ENCODE peak calls at places on chromosomes 2 and 18, in ten cellular contexts. M is T-cell; W is activated naive CD8-positive, alpha-beta T cell treated with anti-CD3 and anti-CD28 coated beads, Interleukin-2, amount 50 U/mL, for 24 hours; G is left cardiac atrium; Z is stimulated activated CD4-positive, alpha-beta T cell treated with anti-CD3 and anti-CD28 coated beads, Interleukin-2, amount 100 ng/mL, for 48 hours; Q is GM10248; H is activated naive CD4-positive, alpha-beta T cell treated with Interleukin-2 at 50 U/mL for 16 hours; X is MV-4-11; A is DMS 273 treated with DMSO at 0.1 percent for 48 hours; O is caudate nucleus. V is an unnamed sample.

GRCh38 chr2:234289789-234290188 is 207.1 kb downstream of the ARL4C start:
- DNase-seq in M (no peak), W (peak), G (no peak), Z (no peak), Q (no peak), H (peak), X (peak), A (no peak), O (no peak), V (peak)

GRCh38 chr2:102367331-102367971 is 11.9 kb downstream of the IL18R1 start:
- DNase-seq in M (peak), W (no peak), G (no peak), Z (no peak), Q (peak), H (peak), X (no peak), A (no peak), O (no peak), V (no peak)

GRCh38 chr18:23331091-23331920 is 121.8 kb upstream of the RIOK3 start:
- DNase-seq in M (no peak), W (no peak), G (no peak), Z (no peak), Q (no peak), H (no peak), X (no peak), A (no peak), O (no peak), V (peak)

GRCh38 chr2:135637456-135638087 is 104.1 kb upstream of the UBXN4 start:
- DNase-seq in M (no peak), W (no peak), G (no peak), Z (no peak), Q (peak), H (no peak), X (no peak), A (no peak), O (no peak), V (no peak)

GRCh38 chr2:205358351-205358815 is 323.9 kb upstream of the NRP2 start:
- DNase-seq in M (no peak), W (no peak), G (no peak), Z (no peak), Q (no peak), H (no peak), X (no peak), A (no peak), O (no peak), V (no peak)

GRCh38 chr2:154402138-154402714 is 296.3 kb upstream of the KCNJ3 start:
- DNase-seq in M (no peak), W (no peak), G (no peak), Z (no peak), Q (no peak), H (no peak), X (peak), A (peak), O (no peak), V (no peak)

GRCh38 chr2:105150231-105150630 is 91.3 kb upstream of the GPR45 start:
- DNase-seq in M (no peak), W (no peak), G (no peak), Z (no peak), Q (no peak), H (no peak), X (no peak), A (no peak), O (no peak), V (no peak)

GRCh38 chr2:174465327-174465726 is 21.5 kb downstream of the GPR155 start:
- DNase-seq in M (no peak), W (no peak), G (no peak), Z (no peak), Q (no peak), H (no peak), X (no peak), A (no peak), O (no peak), V (no peak)

GRCh38 chr2:179049546-179050311 is at the start of gene CCDC141:
- DNase-seq in M (no peak), W (peak), G (peak), Z (no peak), Q (peak), H (no peak), X (peak), A (no peak), O (no peak), V (no peak)

GRCh38 chr18:51006061-51006818 is 23.8 kb upstream of the SMAD4 start:
- DNase-seq in M (no peak), W (no peak), G (no peak), Z (no peak), Q (no peak), H (no peak), X (no peak), A (no peak), O (no peak), V (no peak)

GRCh38 chr2:219179601-219180465 is 1.8 kb downstream of the RETREG2 start:
- DNase-seq in M (no peak), W (no peak), G (no peak), Z (no peak), Q (no peak), H (no peak), X (no peak), A (no peak), O (no peak), V (no peak)

GRCh38 chr2:219736196-219736595 is 108.8 kb downstream of the SLC4A3 start:
- DNase-seq in M (no peak), W (no peak), G (no peak), Z (no peak), Q (peak), H (no peak), X (peak), A (peak), O (no peak), V (no peak)

GRCh38 chr2:209579236-209579749 is 155.4 kb downstream of the MAP2 start:
- DNase-seq in M (no peak), W (no peak), G (peak), Z (no peak), Q (no peak), H (no peak), X (no peak), A (no peak), O (no peak), V (no peak)

GRCh38 chr2:12514631-12515437 is 201.9 kb upstream of the TRIB2 start:
- DNase-seq in M (peak), W (no peak), G (no peak), Z (no peak), Q (no peak), H (peak), X (no peak), A (no peak), O (no peak), V (no peak)

GRCh38 chr2:46412010-46412409 is 67.4 kb upstream of the TMEM247 start:
- DNase-seq in M (no peak), W (no peak), G (no peak), Z (no peak), Q (no peak), H (no peak), X (no peak), A (no peak), O (no peak), V (no peak)

GRCh38 chr2:143684731-143685364 is 555.6 kb downstream of the ARHGAP15 start:
- DNase-seq in M (no peak), W (no peak), G (no peak), Z (no peak), Q (no peak), H (no peak), X (no peak), A (peak), O (no peak), V (no peak)

GRCh38 chr2:204973546-204974071 is 428.3 kb downstream of the PARD3B start:
- DNase-seq in M (no peak), W (no peak), G (no peak), Z (no peak), Q (no peak), H (no peak), X (no peak), A (no peak), O (no peak), V (no peak)

GRCh38 chr2:16972276-16972675 is 306.6 kb upstream of the CYRIA start:
- DNase-seq in M (no peak), W (no peak), G (no peak), Z (no peak), Q (no peak), H (no peak), X (no peak), A (no peak), O (no peak), V (no peak)

GRCh38 chr2:72992734-72993102 is 75.4 kb downstream of the EMX1 start:
- DNase-seq in M (no peak), W (no peak), G (no peak), Z (no peak), Q (no peak), H (no peak), X (no peak), A (no peak), O (no peak), V (no peak)

GRCh38 chr2:203412555-203413331 is 84.5 kb downstream of the ABI2 start:
- DNase-seq in M (no peak), W (no peak), G (peak), Z (no peak), Q (no peak), H (no peak), X (no peak), A (no peak), O (no peak), V (no peak)

GRCh38 chr18:8319798-8320477 is 289.3 kb upstream of the RAB12 start:
- DNase-seq in M (no peak), W (no peak), G (no peak), Z (no peak), Q (no peak), H (no peak), X (no peak), A (no peak), O (no peak), V (no peak)

GRCh38 chr18:3172081-3172480 is 47.7 kb downstream of the MYOM1 start:
- DNase-seq in M (no peak), W (no peak), G (no peak), Z (no peak), Q (no peak), H (no peak), X (peak), A (no peak), O (no peak), V (no peak)

GRCh38 chr2:139478191-139478914 is 698.2 kb upstream of the NXPH2 start:
- DNase-seq in M (no peak), W (no peak), G (no peak), Z (no peak), Q (no peak), H (no peak), X (no peak), A (no peak), O (no peak), V (no peak)

GRCh38 chr2:201642086-201642578 is 1.2 kb downstream of the TMEM237 start:
- DNase-seq in M (no peak), W (no peak), G (no peak), Z (no peak), Q (no peak), H (no peak), X (no peak), A (no peak), O (no peak), V (no peak)

GRCh38 chr2:46716806-46717732 is 198.5 kb downstream of the MCFD2 start:
- DNase-seq in M (no peak), W (no peak), G (no peak), Z (no peak), Q (no peak), H (no peak), X (peak), A (no peak), O (no peak), V (no peak)

GRCh38 chr2:142435847-142436246 is 305.0 kb upstream of the LRP1B start:
- DNase-seq in M (no peak), W (no peak), G (no peak), Z (no peak), Q (no peak), H (no peak), X (no peak), A (no peak), O (no peak), V (no peak)

V was measured in kidney.